ENCODE peak calls at places on chromosomes 7 and 10, in five cellular contexts. K is nephron progenitor cell, T is heart right ventricle, I is breast epithelium, O is endothelial cell of umbilical vein. P is an unnamed sample.

GRCh38 chr7:117216436-117217069 is 106.3 kb downstream of the WNT2 start:
- DNase-seq in T (no peak), K (peak), O (no peak), I (no peak), P (no peak)

GRCh38 chr7:45524373-45524913 is 49.7 kb upstream of the ADCY1 start:
- DNase-seq in O (no peak), T (peak), K (no peak), I (no peak), P (no peak)

GRCh38 chr7:4797858-4798705 is 22.7 kb downstream of the AP5Z1 start:
- DNase-seq in K (peak), O (peak), T (no peak), I (no peak), P (peak)

GRCh38 chr10:104297697-104298660 is 29.0 kb downstream of the GSTO2 start:
- DNase-seq in T (no peak), O (no peak), I (no peak), K (peak), P (peak)

GRCh38 chr7:41709621-41710020 is 6.7 kb upstream of the INHBA start:
- DNase-seq in O (peak), I (no peak), T (no peak), K (no peak), P (no peak)

GRCh38 chr7:123675092-123675473 is 19.4 kb downstream of the LMOD2 start:
- DNase-seq in K (no peak), I (no peak), O (no peak), T (no peak), P (no peak)

GRCh38 chr10:71621263-71621751 is 98.3 kb downstream of the C10orf105 start:
- DNase-seq in O (no peak), K (no peak), T (no peak), I (peak), P (no peak)

GRCh38 chr7:1193593-1194424 is 33.8 kb upstream of the ZFAND2A start:
- DNase-seq in I (no peak), T (peak), K (peak), O (peak), P (peak)

GRCh38 chr7:1060315-1061080 is 16.2 kb downstream of the GPR146 start:
- DNase-seq in T (peak), K (peak), I (peak), O (peak), P (no peak)

GRCh38 chr7:83547526-83547925 is 101.4 kb downstream of the SEMA3E start:
- DNase-seq in K (no peak), T (no peak), I (no peak), O (peak), P (no peak)

GRCh38 chr7:37352974-37353948 is 95.4 kb downstream of the ELMO1 start:
- DNase-seq in K (no peak), I (no peak), O (no peak), T (no peak), P (peak)

GRCh38 chr7:81333004-81333403 is 414.2 kb upstream of the SEMA3C start:
- DNase-seq in T (no peak), I (no peak), K (no peak), O (peak), P (no peak)

GRCh38 chr10:95266674-95267095 is 24.1 kb downstream of the PDLIM1 start:
- DNase-seq in K (no peak), O (peak), I (no peak), T (no peak), P (no peak)

GRCh38 chr10:129758180-129758579 is 205.9 kb downstream of the EBF3 start:
- DNase-seq in K (no peak), O (no peak), I (peak), T (no peak), P (no peak)

GRCh38 chr10:71357792-71358265 is 38.8 kb downstream of the SLC29A3 start:
- DNase-seq in K (no peak), I (no peak), O (no peak), T (no peak), P (no peak)

GRCh38 chr7:22173884-22174573 is 182.9 kb downstream of the RAPGEF5 start:
- DNase-seq in O (peak), T (no peak), K (no peak), I (no peak), P (no peak)

GRCh38 chr7:52355059-52355458 is 680.4 kb upstream of the POM121L12 start:
- DNase-seq in I (no peak), T (no peak), K (peak), O (peak), P (no peak)

GRCh38 chr7:159031135-159031701 is 113.4 kb downstream of the VIPR2 start:
- DNase-seq in O (no peak), I (peak), K (peak), T (peak), P (peak)

GRCh38 chr7:104851268-104851667 is 162.7 kb upstream of the KMT2E start:
- DNase-seq in T (no peak), I (no peak), K (no peak), O (no peak), P (no peak)

GRCh38 chr10:102998508-102998907 is 80.4 kb downstream of the CNNM2 start:
- DNase-seq in I (no peak), O (no peak), K (no peak), T (no peak), P (no peak)

GRCh38 chr10:60258429-60258797 is 131.3 kb downstream of the ANK3 start:
- DNase-seq in K (no peak), I (no peak), T (no peak), O (no peak), P (no peak)

GRCh38 chr7:66070222-66070621 is 5.4 kb upstream of the ASL start:
- DNase-seq in K (no peak), I (no peak), O (no peak), T (no peak), P (no peak)

GRCh38 chr10:8037941-8038894 is 16.3 kb upstream of the GATA3 start:
- DNase-seq in K (no peak), O (peak), I (no peak), T (no peak), P (no peak)

GRCh38 chr10:22764639-22765038 is 50.3 kb upstream of the PIP4K2A start:
- DNase-seq in K (no peak), O (no peak), I (no peak), T (no peak), P (no peak)

GRCh38 chr10:110822065-110822707 is 49.5 kb upstream of the PDCD4 start:
- DNase-seq in K (no peak), T (no peak), I (no peak), O (no peak), P (no peak)

GRCh38 chr10:70478191-70479160 is at the start of gene PALD1:
- DNase-seq in O (peak), I (peak), K (peak), T (peak), P (peak)

GRCh38 chr7:12389089-12389700 is 14.5 kb downstream of the VWDE start:
- DNase-seq in I (no peak), T (peak), O (peak), K (peak), P (peak)

GRCh38 chr7:82985144-82985802 is 177.4 kb downstream of the PCLO start:
- DNase-seq in I (no peak), O (no peak), K (no peak), T (no peak), P (no peak)

GRCh38 chr7:48280100-48280499 is 108.8 kb downstream of the ABCA13 start:
- DNase-seq in O (peak), K (no peak), T (no peak), I (no peak), P (no peak)

GRCh38 chr10:4033341-4033896 is 248.4 kb upstream of the KLF6 start:
- DNase-seq in I (no peak), T (no peak), O (no peak), K (no peak), P (no peak)

GRCh38 chr7:150335101-150335773 is 6.2 kb downstream of the RARRES2 start:
- DNase-seq in T (no peak), K (no peak), I (no peak), O (no peak), P (no peak)

GRCh38 chr10:11160982-11161554 is 143.4 kb downstream of the CELF2 start:
- DNase-seq in K (no peak), O (no peak), I (no peak), T (no peak), P (no peak)

GRCh38 chr10:11163990-11164805 is 146.5 kb downstream of the CELF2 start:
- DNase-seq in O (no peak), I (no peak), K (no peak), T (no peak), P (no peak)

GRCh38 chr10:11164806-11165590 is 147.3 kb downstream of the CELF2 start:
- DNase-seq in T (peak), O (peak), K (peak), I (no peak), P (peak)

GRCh38 chr10:11161910-11162309 is 144.2 kb downstream of the CELF2 start:
- DNase-seq in I (no peak), T (no peak), O (no peak), K (no peak), P (no peak)

DNA sequence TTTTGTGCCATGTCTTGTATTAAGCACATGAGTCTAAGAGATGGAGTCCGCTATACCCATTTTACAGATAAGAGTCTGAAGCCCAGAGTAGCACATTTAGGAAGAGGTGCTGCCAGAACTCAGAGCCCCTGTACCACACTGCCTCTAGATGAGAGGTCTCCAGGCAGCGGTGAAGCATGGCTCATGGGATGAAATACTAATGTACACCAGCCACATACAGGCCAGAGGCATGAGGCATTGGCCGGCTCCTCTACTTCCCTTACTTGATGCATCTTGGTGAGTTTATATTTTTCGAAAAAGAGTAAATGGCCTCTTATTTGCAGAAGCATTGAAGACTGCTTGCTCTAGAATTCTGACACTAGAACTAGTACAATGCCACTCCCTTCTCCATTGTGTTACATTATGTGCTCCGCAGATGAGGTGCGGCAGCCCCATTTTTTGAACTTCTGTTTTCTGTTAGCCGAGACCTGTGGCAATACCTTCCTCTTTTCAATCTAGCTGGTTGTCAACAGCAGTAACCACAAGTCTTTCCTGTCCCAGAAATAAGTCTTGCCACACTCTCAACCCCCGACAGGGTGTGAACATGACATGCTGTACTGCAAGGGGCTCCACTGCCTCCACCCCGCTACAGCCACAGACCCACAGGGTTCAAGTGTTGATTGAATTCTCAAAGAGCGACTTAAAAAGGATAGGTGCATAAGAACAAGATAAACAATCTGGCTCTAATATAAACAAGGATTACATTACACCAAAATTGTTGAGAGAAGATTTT is 145.3 kb downstream of the CELF2 start:
- DNase-seq in I (peak), O (no peak), T (peak), K (no peak), P (no peak)
- TF ChIP-seq CTCF in I (no peak), O (no peak), T (no peak), K (no peak), P (no peak)

DNA sequence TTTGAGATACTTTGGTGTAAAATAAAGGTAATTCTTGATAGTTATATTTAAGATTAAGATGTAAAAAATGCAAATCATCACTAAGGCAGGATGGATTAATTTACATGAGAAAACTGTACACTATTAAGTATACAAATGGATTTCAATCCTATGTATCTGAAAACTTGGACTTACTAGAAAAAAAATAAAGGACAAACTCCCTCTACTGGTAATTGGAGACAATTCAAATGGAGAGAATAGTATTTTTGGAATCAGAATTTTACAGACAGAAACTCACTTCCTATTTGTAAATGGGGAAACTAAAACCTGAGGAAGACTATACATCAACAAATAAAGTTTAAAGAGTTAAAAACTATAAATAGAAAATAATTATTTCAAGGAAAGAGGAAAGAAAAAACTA is 62.6 kb downstream of the CUL2 start:
- DNase-seq in K (no peak), O (peak), T (no peak), I (no peak), P (no peak)
- TF ChIP-seq CTCF in K (peak), O (peak), T (peak), I (no peak), P (peak)

GRCh38 chr7:56097700-56098099 is 4.9 kb upstream of the PHKG1 start:
- DNase-seq in O (peak), I (no peak), T (peak), K (no peak), P (no peak)

GRCh38 chr7:56091591-56091990 is 1.2 kb downstream of the PHKG1 start:
- DNase-seq in K (no peak), T (peak), I (peak), O (no peak), P (no peak)

GRCh38 chr7:56087445-56087844 is 5.3 kb downstream of the PHKG1 start:
- DNase-seq in K (no peak), T (no peak), I (no peak), O (no peak), P (no peak)

GRCh38 chr7:56092789-56093531 is at the start of gene PHKG1:
- DNase-seq in K (no peak), O (peak), I (peak), T (peak), P (no peak)
- TF ChIP-seq CTCF in K (no peak), O (peak), I (peak), T (peak), P (no peak)

DNA sequence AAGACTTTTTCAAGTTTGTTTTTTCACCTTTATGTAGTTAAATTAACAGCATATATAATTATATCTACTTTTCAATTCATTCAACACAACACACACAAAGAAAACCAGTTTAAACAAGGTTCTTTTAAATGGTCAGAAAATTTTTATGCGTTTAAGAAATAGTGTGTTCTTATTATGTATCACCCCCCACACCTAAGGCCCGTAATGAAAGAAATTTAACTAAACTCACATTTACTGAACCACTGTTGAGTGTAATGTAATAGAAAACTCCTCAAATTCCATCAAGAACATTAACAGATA is 19.0 kb upstream of the ITGB8 start:
- DNase-seq in T (no peak), I (no peak), K (no peak), O (no peak), P (no peak)
- TF ChIP-seq CTCF in T (no peak), I (no peak), K (no peak), O (no peak), P (no peak)

GRCh38 chr7:107661865-107662379 is 1.3 kb downstream of the SLC26A4 start:
- DNase-seq in O (no peak), T (no peak), I (no peak), K (no peak), P (no peak)
- TF ChIP-seq CTCF in O (no peak), T (no peak), I (no peak), K (no peak), P (no peak)

GRCh38 chr7:129825005-129825553 is 127.7 kb downstream of the UBE2H start:
- DNase-seq in T (peak), I (peak), K (peak), O (no peak), P (peak)
- TF ChIP-seq CTCF in T (peak), I (no peak), K (no peak), O (peak), P (no peak)

P was measured in glutamatergic neuron.